ENCODE peak calls at places on chromosomes 11 and 22, in six cellular contexts. Q is HCT116, B is mucosa of descending colon, J is tibial artery, H is lower lobe of right lung, V is stomach. C is an unnamed sample.

GRCh38 chr22:48837341-48837935 is 990.2 kb downstream of the BRD1 start:
- DNase-seq in B (no peak), H (no peak), V (no peak), Q (no peak), J (no peak), C (no peak)

GRCh38 chr11:123018702-123019101 is 37.1 kb upstream of the BSX start:
- DNase-seq in B (no peak), J (no peak), Q (no peak), V (no peak), H (no peak), C (no peak)

GRCh38 chr22:24553597-24554315 is 1.2 kb downstream of the GUCD1 start:
- DNase-seq in V (peak; percentile 62), Q (no peak), H (no peak), B (no peak), J (no peak), C (no peak)

GRCh38 chr11:1228183-1228821 is 5.4 kb downstream of the MUC5B start:
- DNase-seq in Q (no peak), V (no peak), H (peak; percentile 42), B (peak; percentile 55), J (peak; percentile 63), C (peak; percentile 2)

GRCh38 chr11:88533001-88533400 is 195.5 kb upstream of the CTSC start:
- DNase-seq in Q (no peak), J (no peak), V (no peak), B (no peak), H (no peak), C (no peak)

GRCh38 chr11:2305862-2306823 is 4.3 kb downstream of the TSPAN32 start:
- DNase-seq in Q (no peak), H (peak; percentile 50), V (peak; percentile 25), B (peak; percentile 74), J (peak; percentile 77), C (no peak)

GRCh38 chr11:34318111-34319037 is 39.4 kb downstream of the ABTB2 start:
- DNase-seq in Q (no peak), V (no peak), H (no peak), J (no peak), B (peak; percentile 53), C (no peak)

GRCh38 chr11:115238802-115239201 is 265.4 kb downstream of the CADM1 start:
- DNase-seq in B (no peak), V (no peak), J (no peak), Q (no peak), H (no peak), C (no peak)

GRCh38 chr22:30435674-30436126 is 10.1 kb downstream of the MTFP1 start:
- DNase-seq in J (no peak), B (peak; percentile 85), V (peak; percentile 56), Q (peak; percentile 79), H (peak; percentile 54), C (no peak)

GRCh38 chr11:35144103-35144741 is 5.3 kb downstream of the CD44 start:
- DNase-seq in Q (no peak), B (peak; percentile 65), V (peak; percentile 32), J (no peak), H (no peak), C (no peak)

GRCh38 chr11:19447150-19447566 is 206.4 kb upstream of the E2F8 start:
- DNase-seq in B (no peak), Q (no peak), V (no peak), H (no peak), J (no peak), C (no peak)

GRCh38 chr22:17842386-17842785 is 68.1 kb upstream of the BID start:
- DNase-seq in B (no peak), H (no peak), V (peak; percentile 49), Q (no peak), J (no peak), C (peak; percentile 36)

GRCh38 chr22:25365491-25366261 is 146.2 kb downstream of the CRYBB2 start:
- DNase-seq in B (peak; percentile 53), Q (no peak), H (peak; percentile 50), J (no peak), V (peak; percentile 60), C (no peak)

GRCh38 chr11:132888226-132888625 is 644.1 kb downstream of the OPCML start:
- DNase-seq in V (no peak), Q (no peak), H (no peak), J (no peak), B (no peak), C (no peak)

GRCh38 chr11:85955531-85955930 is 100.3 kb downstream of the CCDC83 start:
- DNase-seq in J (no peak), B (no peak), V (no peak), Q (no peak), H (no peak), C (no peak)

GRCh38 chr22:30591588-30592359 is at the start of gene PES1:
- DNase-seq in H (peak; percentile 94), J (peak; percentile 96), Q (peak; percentile 99), B (peak; percentile 94), V (peak; percentile 95), C (peak; percentile 97)

GRCh38 chr11:11010624-11011127 is 152.8 kb upstream of the ZBED5 start:
- DNase-seq in J (peak; percentile 71), B (no peak), H (peak; percentile 62), V (peak; percentile 28), Q (peak; percentile 45), C (peak; percentile 44)

GRCh38 chr11:10654211-10655150 is 39.1 kb downstream of the IRAG1 start:
- DNase-seq in H (no peak), Q (peak; percentile 55), J (no peak), V (no peak), B (no peak), C (peak; percentile 19)

GRCh38 chr11:112177610-112178009 is 2.3 kb downstream of the BCO2 start:
- DNase-seq in Q (no peak), H (no peak), J (no peak), V (no peak), B (no peak), C (no peak)

GRCh38 chr11:10302744-10303557 is 1.9 kb upstream of the ADM start:
- DNase-seq in Q (no peak), V (peak; percentile 93), J (peak; percentile 92), H (peak; percentile 94), B (peak; percentile 96), C (peak; percentile 45)

GRCh38 chr11:24298126-24298525 is 198.7 kb upstream of the LUZP2 start:
- DNase-seq in H (no peak), J (no peak), Q (no peak), V (no peak), B (no peak), C (no peak)

GRCh38 chr11:129652828-129653227 is 162.8 kb upstream of the TMEM45B start:
- DNase-seq in B (no peak), H (no peak), Q (no peak), V (no peak), J (no peak), C (no peak)

GRCh38 chr22:38017272-38017920 is 33.0 kb upstream of the SOX10 start:
- DNase-seq in B (peak; percentile 82), Q (no peak), V (peak; percentile 74), J (peak; percentile 88), H (peak; percentile 89), C (peak; percentile 68)

GRCh38 chr11:23455291-23455864 is 595.1 kb upstream of the CCDC179 start:
- DNase-seq in Q (no peak), V (no peak), B (no peak), J (no peak), H (no peak), C (no peak)

GRCh38 chr11:66842501-66842895 is 743 bp upstream of the RCE1 start:
- DNase-seq in V (no peak), Q (no peak), J (no peak), B (no peak), H (peak; percentile 42), C (no peak)

GRCh38 chr11:66842896-66843775 is at the start of gene RCE1:
- DNase-seq in V (peak; percentile 91), H (peak; percentile 93), Q (peak; percentile 65), B (peak; percentile 95), J (peak; percentile 94), C (peak; percentile 94)

GRCh38 chr11:66843776-66844495 is 695 bp downstream of the RCE1 start:
- DNase-seq in Q (no peak), H (no peak), V (no peak), J (no peak), B (no peak), C (no peak)

GRCh38 chr11:66840317-66841091 is 2.7 kb upstream of the RCE1 start:
- DNase-seq in Q (no peak), V (no peak), J (no peak), B (no peak), H (no peak), C (no peak)

DNA sequence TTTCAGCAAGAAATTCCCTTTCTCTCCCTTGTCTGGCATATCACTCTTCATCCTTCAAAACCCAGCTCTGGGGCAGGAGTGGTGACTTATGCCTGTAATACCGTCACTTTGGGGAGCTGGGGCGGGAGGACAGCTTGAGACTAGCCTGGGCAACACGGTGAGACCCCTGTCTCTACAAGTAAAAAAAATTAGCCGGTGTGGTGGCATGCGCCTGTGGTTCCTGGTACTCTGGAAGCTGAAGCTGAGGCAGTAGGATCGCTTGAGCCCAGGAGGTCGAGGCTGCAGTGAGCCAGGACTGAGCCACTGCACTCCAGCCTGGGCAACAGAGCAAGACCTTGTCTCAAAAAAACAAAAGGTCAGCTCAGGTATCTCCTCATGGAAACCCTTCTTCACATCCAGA is 1.4 kb upstream of the RCE1 start:
- DNase-seq in B (no peak), V (no peak), Q (no peak), J (no peak), H (no peak), C (no peak)
- H3K4me3 ChIP-seq in B (no peak overlapping the region), V (peak overlapping the region; percentile 92), Q (peak overlapping the region; percentile 91), J (peak overlapping the region; percentile 92), H (peak overlapping the region; percentile 98), C (peak overlapping the region; percentile 82)

DNA sequence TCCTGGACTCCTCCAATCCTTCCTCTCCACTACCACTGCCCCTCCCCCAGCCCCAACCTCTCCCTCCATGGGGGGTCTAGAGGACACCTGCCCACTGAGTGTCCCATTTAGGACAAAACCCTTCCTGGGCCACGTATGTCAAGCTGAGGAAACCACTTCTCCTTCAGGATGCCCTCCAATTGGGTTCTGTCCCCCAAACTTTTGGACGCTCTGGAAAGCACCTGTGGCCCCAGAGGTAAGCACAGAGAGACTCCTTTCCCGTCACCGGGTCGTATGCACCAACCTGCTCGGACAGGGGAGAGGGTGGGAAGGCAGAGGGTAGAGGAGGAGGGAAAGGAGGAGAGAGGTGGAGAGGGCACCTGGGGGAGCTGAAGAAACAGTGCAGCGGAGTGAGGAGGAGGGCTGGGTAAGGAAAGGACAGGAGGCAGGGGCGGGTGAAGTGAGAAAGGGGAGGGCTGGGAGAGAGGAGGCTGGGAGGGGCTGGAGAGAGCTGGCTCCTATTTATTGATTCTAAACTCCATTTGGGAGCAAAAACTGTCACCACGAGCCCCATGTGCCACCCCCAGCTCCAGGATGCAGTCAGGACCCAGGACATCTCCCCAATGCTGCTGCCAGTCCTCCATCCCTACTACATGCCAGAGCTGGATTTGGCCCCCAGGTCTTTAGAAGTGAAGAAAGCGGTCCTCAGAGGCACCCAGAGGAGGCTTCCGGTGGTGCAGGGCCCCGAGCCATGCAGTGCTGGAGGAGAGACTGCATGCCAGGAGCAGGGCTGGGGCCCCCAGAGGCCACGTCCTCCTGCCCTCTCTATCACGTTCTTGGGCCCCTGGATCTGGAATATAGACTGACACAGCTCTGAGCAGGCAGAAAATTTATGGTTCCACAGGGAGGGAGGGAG is 53.6 kb downstream of the SLC22A12 start:
- DNase-seq in V (no peak), Q (no peak), H (no peak), J (no peak), B (no peak), C (peak; percentile 14)
- TF ChIP-seq CTCF in V (no peak), Q (no peak), H (no peak), J (no peak), B (no peak), C (peak; percentile 9)

GRCh38 chr22:31951201-31952093 is 7.1 kb downstream of the YWHAH start:
- DNase-seq in H (no peak), V (no peak), J (no peak), B (no peak), Q (no peak), C (no peak)
- H3K4me1 ChIP-seq in H (peaks cover 87% of the 10 kb centered on the region), V (peaks cover 47% of the 10 kb centered on the region), J (peaks cover 93% of the 10 kb centered on the region), B (peaks cover 32% of the 10 kb centered on the region), Q (peaks cover 35% of the 10 kb centered on the region), C (peaks cover 4% of the 10 kb centered on the region)

GRCh38 chr11:40544162-40544561 is 915.3 kb downstream of the LRRC4C start:
- DNase-seq in Q (no peak), H (no peak), V (no peak), J (no peak), B (no peak), C (no peak)
- H3K4me3 ChIP-seq in Q (no peak overlapping the region), H (no peak overlapping the region), V (no peak overlapping the region), J (no peak overlapping the region), B (no peak overlapping the region), C (no peak overlapping the region)